ENCODE peak calls at places on chromosome 20, in five cellular contexts. One of them, this sample, is unnamed.

GRCh38 chr20:57087705-57088104 is 178.7 kb downstream of the BMP7 start:
- DNase-seq in foreskin keratinocyte: no peak
- DNase-seq in NCI-H1436: no peak
- DNase-seq in HT1080: no peak
- DNase-seq in heart right ventricle: no peak
- DNase-seq in this sample: no peak

GRCh38 chr20:32560482-32560988 is 24.6 kb downstream of the NOL4L start:
- DNase-seq in heart right ventricle: no peak
- DNase-seq in foreskin keratinocyte: no peak
- DNase-seq in HT1080: no peak
- DNase-seq in NCI-H1436: no peak
- DNase-seq in this sample: no peak

GRCh38 chr20:34553366-34553867 is 5.1 kb upstream of the MAP1LC3A start:
- DNase-seq in NCI-H1436: no peak
- DNase-seq in heart right ventricle: no peak
- DNase-seq in foreskin keratinocyte: no peak
- DNase-seq in HT1080: no peak
- DNase-seq in this sample: no peak

GRCh38 chr20:59403261-59403961 is 103.0 kb downstream of the EDN3 start:
- DNase-seq in foreskin keratinocyte: no peak
- DNase-seq in HT1080: no peak
- DNase-seq in heart right ventricle: peak
- DNase-seq in NCI-H1436: no peak
- DNase-seq in this sample: no peak

GRCh38 chr20:39800111-39800510 is 838.0 kb downstream of the DHX35 start:
- DNase-seq in foreskin keratinocyte: peak
- DNase-seq in NCI-H1436: no peak
- DNase-seq in HT1080: peak
- DNase-seq in heart right ventricle: no peak
- DNase-seq in this sample: no peak

GRCh38 chr20:63635431-63636141 is 8.7 kb upstream of the GMEB2 start:
- DNase-seq in heart right ventricle: no peak
- DNase-seq in foreskin keratinocyte: no peak
- DNase-seq in NCI-H1436: no peak
- DNase-seq in HT1080: peak
- DNase-seq in this sample: no peak

GRCh38 chr20:14617123-14617522 is 279.7 kb upstream of the FLRT3 start:
- DNase-seq in foreskin keratinocyte: peak
- DNase-seq in NCI-H1436: no peak
- DNase-seq in HT1080: peak
- DNase-seq in heart right ventricle: no peak
- DNase-seq in this sample: no peak

GRCh38 chr20:45919951-45920794 is 8.2 kb upstream of the PLTP start:
- DNase-seq in NCI-H1436: no peak
- DNase-seq in HT1080: no peak
- DNase-seq in foreskin keratinocyte: no peak
- DNase-seq in heart right ventricle: no peak
- DNase-seq in this sample: no peak

GRCh38 chr20:605237-605636 is 4.9 kb downstream of the TCF15 start:
- DNase-seq in heart right ventricle: no peak
- DNase-seq in HT1080: no peak
- DNase-seq in foreskin keratinocyte: no peak
- DNase-seq in NCI-H1436: no peak
- DNase-seq in this sample: no peak

GRCh38 chr20:62143118-62143975 is at the start of the genes PSMA7 and SS18L1:
- DNase-seq in heart right ventricle: peak
- DNase-seq in HT1080: peak
- DNase-seq in NCI-H1436: peak
- DNase-seq in foreskin keratinocyte: peak
- DNase-seq in this sample: no peak

GRCh38 chr20:32762754-32763201 is 593 bp downstream of the DNMT3B start:
- DNase-seq in foreskin keratinocyte: no peak
- DNase-seq in NCI-H1436: no peak
- DNase-seq in HT1080: no peak
- DNase-seq in heart right ventricle: no peak
- DNase-seq in this sample: no peak

GRCh38 chr20:57215826-57216471 is 50.5 kb downstream of the BMP7 start:
- DNase-seq in foreskin keratinocyte: no peak
- DNase-seq in HT1080: no peak
- DNase-seq in heart right ventricle: no peak
- DNase-seq in NCI-H1436: no peak
- DNase-seq in this sample: no peak

GRCh38 chr20:1820137-1821074 is 74.8 kb upstream of the SIRPA start:
- DNase-seq in heart right ventricle: no peak
- DNase-seq in NCI-H1436: no peak
- DNase-seq in foreskin keratinocyte: peak
- DNase-seq in HT1080: peak
- DNase-seq in this sample: no peak

GRCh38 chr20:61664741-61665320 is 400.9 kb downstream of the TAF4 start:
- DNase-seq in foreskin keratinocyte: no peak
- DNase-seq in NCI-H1436: no peak
- DNase-seq in HT1080: no peak
- DNase-seq in heart right ventricle: no peak
- DNase-seq in this sample: no peak

GRCh38 chr20:13681248-13682125 is 42.8 kb upstream of the TASP1 start:
- DNase-seq in HT1080: no peak
- DNase-seq in foreskin keratinocyte: no peak
- DNase-seq in heart right ventricle: no peak
- DNase-seq in NCI-H1436: no peak
- DNase-seq in this sample: no peak

GRCh38 chr20:60255866-60256265 is 297.6 kb downstream of the CDH26 start:
- DNase-seq in NCI-H1436: no peak
- DNase-seq in foreskin keratinocyte: no peak
- DNase-seq in heart right ventricle: no peak
- DNase-seq in HT1080: peak
- DNase-seq in this sample: no peak

GRCh38 chr20:32483351-32484220 is 101.5 kb downstream of the NOL4L start:
- DNase-seq in heart right ventricle: peak
- DNase-seq in HT1080: peak
- DNase-seq in NCI-H1436: peak
- DNase-seq in foreskin keratinocyte: peak
- DNase-seq in this sample: no peak

GRCh38 chr20:45010399-45010828 is 44.1 kb downstream of the STK4 start:
- DNase-seq in foreskin keratinocyte: peak
- DNase-seq in heart right ventricle: no peak
- DNase-seq in NCI-H1436: no peak
- DNase-seq in HT1080: peak
- DNase-seq in this sample: no peak

GRCh38 chr20:58669287-58670006 is 18.4 kb downstream of the STX16 start:
- DNase-seq in HT1080: no peak
- DNase-seq in NCI-H1436: peak
- DNase-seq in foreskin keratinocyte: no peak
- DNase-seq in heart right ventricle: no peak
- DNase-seq in this sample: no peak

GRCh38 chr20:40080059-40080652 is 608.9 kb downstream of the MAFB start:
- DNase-seq in HT1080: no peak
- DNase-seq in foreskin keratinocyte: no peak
- DNase-seq in heart right ventricle: no peak
- DNase-seq in NCI-H1436: no peak
- DNase-seq in this sample: no peak

GRCh38 chr20:2103454-2104153 is 2.0 kb downstream of the STK35 start:
- DNase-seq in HT1080: no peak
- DNase-seq in NCI-H1436: no peak
- DNase-seq in heart right ventricle: no peak
- DNase-seq in foreskin keratinocyte: no peak
- DNase-seq in this sample: no peak

GRCh38 chr20:415820-416322 is 7.8 kb downstream of the RBCK1 start:
- DNase-seq in foreskin keratinocyte: no peak
- DNase-seq in NCI-H1436: no peak
- DNase-seq in heart right ventricle: no peak
- DNase-seq in HT1080: no peak
- DNase-seq in this sample: no peak

GRCh38 chr20:9945406-9945805 is 89.4 kb upstream of the ANKEF1 start:
- DNase-seq in NCI-H1436: no peak
- DNase-seq in HT1080: peak
- DNase-seq in foreskin keratinocyte: peak
- DNase-seq in heart right ventricle: no peak
- DNase-seq in this sample: no peak